ENCODE peak calls at places on chromosomes 4 and X, in five cellular contexts. H, M, R, B and P are unnamed samples.
A peak's percentile ranks its signal among the peaks of the same experiment; 100 is the strongest.

GRCh38 chrX:150842198-150842553 is 56.3 kb downstream of the CD99L2 start:
- DNase-seq in H (no peak), M (no peak), B (no peak), R (no peak), P (no peak)

GRCh38 chr4:137307806-137308205 is 224.5 kb downstream of the PCDH18 start:
- DNase-seq in R (no peak), B (no peak), H (no peak), M (no peak), P (no peak)

GRCh38 chr4:8274772-8275241 is 5.3 kb downstream of the HTRA3 start:
- DNase-seq in H (no peak), M (no peak), R (no peak), B (no peak), P (no peak)

GRCh38 chr4:84482564-84483563 is 16.2 kb downstream of the NKX6-1 start:
- DNase-seq in M (no peak), R (no peak), B (peak; percentile 86), H (no peak), P (no peak)

GRCh38 chr4:6986781-6987565 is 56.2 kb upstream of the TADA2B start:
- DNase-seq in R (peak; percentile 91), H (peak; percentile 82), B (peak; percentile 95), M (peak; percentile 89), P (peak; percentile 87)

GRCh38 chr4:55364691-55365346 is 18.8 kb downstream of the SRD5A3 start:
- DNase-seq in B (peak; percentile 35), M (no peak), H (no peak), R (no peak), P (no peak)

GRCh38 chr4:17468638-17469221 is 43.2 kb downstream of the QDPR start:
- DNase-seq in R (no peak), B (peak; percentile 40), H (peak; percentile 5), M (no peak), P (no peak)

GRCh38 chrX:22467571-22467970 is 194.9 kb downstream of the CBLL2 start:
- DNase-seq in R (no peak), M (no peak), B (no peak), H (no peak), P (no peak)

GRCh38 chr4:114601304-114602052 is 2.9 kb downstream of the UGT8 start:
- DNase-seq in M (no peak), B (no peak), R (no peak), H (no peak), P (no peak)